ENCODE peak calls at places on chromosomes 6 and 20, in seven cellular contexts. One of them, this sample, is unnamed.

GRCh38 chr6:34001706-34002645 is 143.9 kb downstream of the GRM4 start:
- DNase-seq in fibroblast of mammary gland: no peak
- DNase-seq in AG04450: no peak
- DNase-seq in body of pancreas: no peak
- DNase-seq in colonic mucosa: no peak
- DNase-seq in uterus: no peak
- DNase-seq in astrocyte of the spinal cord: no peak
- DNase-seq in this sample: peak

GRCh38 chr6:37482356-37483292 is 17.1 kb downstream of the CCDC167 start:
- DNase-seq in fibroblast of mammary gland: no peak
- DNase-seq in AG04450: no peak
- DNase-seq in body of pancreas: no peak
- DNase-seq in colonic mucosa: no peak
- DNase-seq in uterus: no peak
- DNase-seq in astrocyte of the spinal cord: no peak
- DNase-seq in this sample: no peak

GRCh38 chr6:136788069-136788902 is 4.0 kb downstream of the MAP3K5 start:
- DNase-seq in fibroblast of mammary gland: peak
- DNase-seq in AG04450: peak
- DNase-seq in body of pancreas: no peak
- DNase-seq in colonic mucosa: no peak
- DNase-seq in uterus: no peak
- DNase-seq in astrocyte of the spinal cord: peak
- DNase-seq in this sample: no peak

GRCh38 chr20:38021373-38021772 is 11.9 kb downstream of the TTI1 start:
- DNase-seq in fibroblast of mammary gland: peak
- DNase-seq in AG04450: no peak
- DNase-seq in body of pancreas: no peak
- DNase-seq in colonic mucosa: no peak
- DNase-seq in uterus: no peak
- DNase-seq in astrocyte of the spinal cord: no peak
- DNase-seq in this sample: no peak

GRCh38 chr6:25652007-25652515 is at the start of gene SCGN:
- DNase-seq in fibroblast of mammary gland: peak
- DNase-seq in AG04450: no peak
- DNase-seq in body of pancreas: peak
- DNase-seq in colonic mucosa: peak
- DNase-seq in uterus: peak
- DNase-seq in astrocyte of the spinal cord: peak
- DNase-seq in this sample: peak

GRCh38 chr20:8216375-8217200 is 84.5 kb downstream of the PLCB1 start:
- DNase-seq in fibroblast of mammary gland: no peak
- DNase-seq in AG04450: no peak
- DNase-seq in body of pancreas: no peak
- DNase-seq in colonic mucosa: no peak
- DNase-seq in uterus: no peak
- DNase-seq in astrocyte of the spinal cord: no peak
- DNase-seq in this sample: no peak

GRCh38 chr6:79694623-79695311 is 63.6 kb downstream of the SH3BGRL2 start:
- DNase-seq in fibroblast of mammary gland: peak
- DNase-seq in AG04450: no peak
- DNase-seq in body of pancreas: no peak
- DNase-seq in colonic mucosa: no peak
- DNase-seq in uterus: no peak
- DNase-seq in astrocyte of the spinal cord: no peak
- DNase-seq in this sample: no peak

GRCh38 chr20:46377532-46377931 is 28.9 kb downstream of the ELMO2 start:
- DNase-seq in fibroblast of mammary gland: no peak
- DNase-seq in AG04450: no peak
- DNase-seq in body of pancreas: no peak
- DNase-seq in colonic mucosa: no peak
- DNase-seq in uterus: no peak
- DNase-seq in astrocyte of the spinal cord: no peak
- DNase-seq in this sample: no peak

GRCh38 chr6:128806274-128806673 is 76.7 kb upstream of the LAMA2 start:
- DNase-seq in fibroblast of mammary gland: peak
- DNase-seq in AG04450: no peak
- DNase-seq in body of pancreas: no peak
- DNase-seq in colonic mucosa: no peak
- DNase-seq in uterus: no peak
- DNase-seq in astrocyte of the spinal cord: no peak
- DNase-seq in this sample: no peak

GRCh38 chr6:139960676-139961075 is 586.2 kb upstream of the CITED2 start:
- DNase-seq in fibroblast of mammary gland: no peak
- DNase-seq in AG04450: no peak
- DNase-seq in body of pancreas: no peak
- DNase-seq in colonic mucosa: no peak
- DNase-seq in uterus: no peak
- DNase-seq in astrocyte of the spinal cord: no peak
- DNase-seq in this sample: no peak

GRCh38 chr6:132664309-132665034 is 5.5 kb upstream of the TAAR1 start:
- DNase-seq in fibroblast of mammary gland: no peak
- DNase-seq in AG04450: no peak
- DNase-seq in body of pancreas: no peak
- DNase-seq in colonic mucosa: no peak
- DNase-seq in uterus: no peak
- DNase-seq in astrocyte of the spinal cord: no peak
- DNase-seq in this sample: no peak

GRCh38 chr6:137519629-137520176 is 25.5 kb upstream of the OLIG3 start:
- DNase-seq in fibroblast of mammary gland: no peak
- DNase-seq in AG04450: no peak
- DNase-seq in body of pancreas: no peak
- DNase-seq in colonic mucosa: no peak
- DNase-seq in uterus: no peak
- DNase-seq in astrocyte of the spinal cord: no peak
- DNase-seq in this sample: no peak

GRCh38 chr20:19973920-19974620 is 43.1 kb upstream of the NAA20 start:
- DNase-seq in fibroblast of mammary gland: peak
- DNase-seq in AG04450: no peak
- DNase-seq in body of pancreas: peak
- DNase-seq in colonic mucosa: peak
- DNase-seq in uterus: peak
- DNase-seq in astrocyte of the spinal cord: peak
- DNase-seq in this sample: no peak

GRCh38 chr20:63282946-63283345 is 10.0 kb upstream of the COL20A1 start:
- DNase-seq in fibroblast of mammary gland: no peak
- DNase-seq in AG04450: no peak
- DNase-seq in body of pancreas: no peak
- DNase-seq in colonic mucosa: no peak
- DNase-seq in uterus: no peak
- DNase-seq in astrocyte of the spinal cord: no peak
- DNase-seq in this sample: no peak

DNA sequence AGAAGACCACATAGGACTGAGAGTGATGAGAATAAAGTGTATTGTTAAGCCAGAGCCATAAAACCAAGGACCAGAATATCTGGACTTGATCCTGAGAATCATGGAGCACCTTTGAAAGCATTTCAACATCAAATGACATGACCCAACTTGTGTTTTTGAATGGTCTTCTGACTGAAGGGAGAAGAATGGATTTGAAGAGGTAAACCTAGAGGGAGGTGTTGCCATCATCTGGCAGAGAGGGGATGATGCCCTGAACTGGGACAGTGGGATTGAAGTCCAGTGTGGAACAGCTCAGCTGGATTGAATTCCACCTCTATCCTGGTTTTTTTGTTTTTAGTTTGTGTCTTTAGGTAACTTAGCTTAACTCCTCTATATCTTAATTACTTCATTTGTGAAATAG is 570.0 kb downstream of the TBC1D32 start:
- DNase-seq in fibroblast of mammary gland: no peak
- DNase-seq in AG04450: no peak
- DNase-seq in body of pancreas: no peak
- DNase-seq in colonic mucosa: no peak
- DNase-seq in uterus: no peak
- DNase-seq in astrocyte of the spinal cord: no peak
- DNase-seq in this sample: no peak
- TF ChIP-seq CTCF in fibroblast of mammary gland: no peak
- TF ChIP-seq CTCF in AG04450: no peak
- TF ChIP-seq CTCF in body of pancreas: no peak
- TF ChIP-seq CTCF in colonic mucosa: no peak
- TF ChIP-seq CTCF in uterus: no peak
- TF ChIP-seq CTCF in astrocyte of the spinal cord: no peak
- TF ChIP-seq CTCF in this sample: no peak

GRCh38 chr6:701696-702479 is 8.9 kb upstream of the EXOC2 start:
- DNase-seq in fibroblast of mammary gland: no peak
- DNase-seq in AG04450: no peak
- DNase-seq in body of pancreas: no peak
- DNase-seq in colonic mucosa: no peak
- DNase-seq in uterus: no peak
- DNase-seq in astrocyte of the spinal cord: no peak
- DNase-seq in this sample: no peak
- TF ChIP-seq CTCF in fibroblast of mammary gland: peak
- TF ChIP-seq CTCF in AG04450: no peak
- TF ChIP-seq CTCF in body of pancreas: no peak
- TF ChIP-seq CTCF in colonic mucosa: no peak
- TF ChIP-seq CTCF in uterus: no peak
- TF ChIP-seq CTCF in astrocyte of the spinal cord: peak
- TF ChIP-seq CTCF in this sample: peak

DNA sequence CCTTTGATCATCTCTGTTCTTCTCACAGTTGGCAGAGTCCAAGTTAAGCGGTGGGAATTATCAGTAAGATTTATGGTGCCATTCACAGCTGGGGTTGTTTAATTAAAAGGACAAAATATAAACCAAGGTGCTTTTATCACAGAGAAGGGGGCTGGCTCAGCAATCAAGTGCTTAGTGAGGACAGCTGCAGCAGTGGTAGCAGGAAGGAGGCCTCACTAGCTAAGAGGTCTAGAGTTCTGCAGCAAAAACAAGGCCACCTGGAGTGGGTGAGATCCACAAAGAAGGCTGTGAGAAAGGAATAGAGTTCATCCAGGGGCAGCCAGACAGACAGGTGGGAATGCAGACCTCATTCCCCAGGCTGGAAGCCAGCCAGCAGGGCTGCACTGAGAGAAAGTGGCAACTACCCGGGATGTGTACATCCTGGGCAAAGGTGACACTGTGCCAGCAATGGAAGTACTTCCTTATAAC is 37.1 kb downstream of the PIGU start:
- DNase-seq in fibroblast of mammary gland: no peak
- DNase-seq in AG04450: no peak
- DNase-seq in body of pancreas: peak
- DNase-seq in colonic mucosa: peak
- DNase-seq in uterus: no peak
- DNase-seq in astrocyte of the spinal cord: no peak
- DNase-seq in this sample: no peak
- TF ChIP-seq CTCF in fibroblast of mammary gland: no peak
- TF ChIP-seq CTCF in AG04450: no peak
- TF ChIP-seq CTCF in body of pancreas: no peak
- TF ChIP-seq CTCF in colonic mucosa: no peak
- TF ChIP-seq CTCF in uterus: no peak
- TF ChIP-seq CTCF in astrocyte of the spinal cord: no peak
- TF ChIP-seq CTCF in this sample: no peak

GRCh38 chr6:28983838-28984237 is 21.3 kb downstream of the ZNF311 start:
- DNase-seq in fibroblast of mammary gland: no peak
- DNase-seq in AG04450: no peak
- DNase-seq in body of pancreas: no peak
- DNase-seq in colonic mucosa: no peak
- DNase-seq in uterus: no peak
- DNase-seq in astrocyte of the spinal cord: no peak
- DNase-seq in this sample: no peak

GRCh38 chr6:28985396-28986164 is 19.5 kb downstream of the ZNF311 start:
- DNase-seq in fibroblast of mammary gland: peak
- DNase-seq in AG04450: peak
- DNase-seq in body of pancreas: peak
- DNase-seq in colonic mucosa: peak
- DNase-seq in uterus: peak
- DNase-seq in astrocyte of the spinal cord: peak
- DNase-seq in this sample: no peak

DNA sequence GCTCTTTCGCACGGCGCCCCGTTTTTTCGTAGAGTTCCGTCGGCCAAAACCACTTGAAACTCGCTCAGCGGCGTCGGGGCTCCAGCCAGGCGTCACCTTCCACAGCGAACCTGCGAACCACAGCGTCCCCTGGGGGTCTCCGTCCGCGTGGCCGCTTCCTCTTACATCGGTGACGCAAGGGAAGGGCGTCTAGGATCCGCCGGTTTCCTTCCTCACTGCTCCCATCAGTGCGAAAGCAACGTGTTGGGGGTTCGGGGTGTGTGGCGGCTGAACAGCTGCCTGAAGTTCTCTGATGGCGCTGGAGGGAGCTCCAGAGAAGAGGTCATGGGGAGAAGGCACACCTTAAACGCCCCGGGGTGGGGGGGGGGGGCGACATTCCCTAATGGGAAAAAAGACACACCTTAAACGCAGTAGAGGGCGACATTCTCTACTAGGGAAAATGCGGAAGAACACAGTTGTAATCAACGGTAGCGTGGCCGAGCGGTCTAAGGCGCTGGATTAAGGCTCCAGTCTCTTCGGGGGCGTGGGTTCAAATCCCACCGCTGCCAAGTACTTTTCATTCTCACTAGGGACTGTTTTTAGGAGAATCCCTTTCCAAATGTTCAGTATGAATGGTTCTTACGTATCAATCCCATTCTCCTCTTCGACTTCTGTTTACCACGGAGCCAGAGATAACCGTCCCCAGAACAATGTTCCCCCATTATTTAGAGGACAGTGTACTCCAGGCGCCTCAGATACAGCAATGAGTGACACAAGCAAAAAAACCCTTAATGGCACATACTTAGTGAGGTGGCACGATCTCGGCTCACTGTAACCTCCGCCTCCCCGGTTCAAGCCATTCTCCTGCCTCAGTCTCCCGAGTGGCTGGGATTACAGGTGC is 16.3 kb downstream of the ZNF311 start:
- DNase-seq in fibroblast of mammary gland: peak
- DNase-seq in AG04450: no peak
- DNase-seq in body of pancreas: peak
- DNase-seq in colonic mucosa: peak
- DNase-seq in uterus: peak
- DNase-seq in astrocyte of the spinal cord: peak
- DNase-seq in this sample: no peak
- TF ChIP-seq CTCF in fibroblast of mammary gland: peak
- TF ChIP-seq CTCF in AG04450: peak
- TF ChIP-seq CTCF in body of pancreas: peak
- TF ChIP-seq CTCF in colonic mucosa: no peak
- TF ChIP-seq CTCF in uterus: no peak
- TF ChIP-seq CTCF in astrocyte of the spinal cord: peak
- TF ChIP-seq CTCF in this sample: peak

GRCh38 chr6:158145940-158146339 is 22.1 kb downstream of the SERAC1 start:
- DNase-seq in fibroblast of mammary gland: no peak
- DNase-seq in AG04450: no peak
- DNase-seq in body of pancreas: no peak
- DNase-seq in colonic mucosa: no peak
- DNase-seq in uterus: no peak
- DNase-seq in astrocyte of the spinal cord: no peak
- DNase-seq in this sample: no peak

GRCh38 chr6:158142789-158143188 is 25.3 kb downstream of the SERAC1 start:
- DNase-seq in fibroblast of mammary gland: peak
- DNase-seq in AG04450: peak
- DNase-seq in body of pancreas: peak
- DNase-seq in colonic mucosa: no peak
- DNase-seq in uterus: no peak
- DNase-seq in astrocyte of the spinal cord: peak
- DNase-seq in this sample: no peak

GRCh38 chr6:158149641-158150040 is 18.4 kb downstream of the SERAC1 start:
- DNase-seq in fibroblast of mammary gland: peak
- DNase-seq in AG04450: peak
- DNase-seq in body of pancreas: no peak
- DNase-seq in colonic mucosa: no peak
- DNase-seq in uterus: no peak
- DNase-seq in astrocyte of the spinal cord: peak
- DNase-seq in this sample: no peak

GRCh38 chr6:158143700-158144099 is 24.4 kb downstream of the SERAC1 start:
- DNase-seq in fibroblast of mammary gland: peak
- DNase-seq in AG04450: no peak
- DNase-seq in body of pancreas: no peak
- DNase-seq in colonic mucosa: no peak
- DNase-seq in uterus: no peak
- DNase-seq in astrocyte of the spinal cord: no peak
- DNase-seq in this sample: no peak
- TF ChIP-seq CTCF in fibroblast of mammary gland: peak
- TF ChIP-seq CTCF in AG04450: peak
- TF ChIP-seq CTCF in body of pancreas: peak
- TF ChIP-seq CTCF in colonic mucosa: no peak
- TF ChIP-seq CTCF in uterus: no peak
- TF ChIP-seq CTCF in astrocyte of the spinal cord: peak
- TF ChIP-seq CTCF in this sample: peak

This sample was measured in chondrocyte.